ENCODE peak calls at places on chromosomes 1 and 21, in eight cellular contexts. One of them, this sample, is unnamed.

GRCh38 chr1:25577151-25577920 is 33.9 kb downstream of the LDLRAP1 start:
- DNase-seq in brain microvascular endothelial cell: no peak
- DNase-seq in activated gamma-delta T cell: no peak
- DNase-seq in stimulated activated CD4-positive, alpha-beta T cell treated with anti-CD3 and anti-CD28 coated beads, Interleukin-12 subunit alpha, Interleukin-12 subunit beta, amount 100 ng/mL, for 48 hours: no peak
- DNase-seq in CD4-positive, alpha-beta T cell: no peak
- DNase-seq in KG1: no peak
- DNase-seq in HEK293T: no peak
- DNase-seq in progenitor cell of endocrine pancreas: no peak
- DNase-seq in this sample: peak

GRCh38 chr1:175968486-175969182 is 225.2 kb upstream of the TNR start:
- DNase-seq in brain microvascular endothelial cell: no peak
- DNase-seq in activated gamma-delta T cell: no peak
- DNase-seq in stimulated activated CD4-positive, alpha-beta T cell treated with anti-CD3 and anti-CD28 coated beads, Interleukin-12 subunit alpha, Interleukin-12 subunit beta, amount 100 ng/mL, for 48 hours: no peak
- DNase-seq in CD4-positive, alpha-beta T cell: no peak
- DNase-seq in KG1: no peak
- DNase-seq in HEK293T: no peak
- DNase-seq in progenitor cell of endocrine pancreas: no peak
- DNase-seq in this sample: no peak

GRCh38 chr1:959730-960039 is 629 bp upstream of the NOC2L start:
- DNase-seq in brain microvascular endothelial cell: no peak
- DNase-seq in activated gamma-delta T cell: no peak
- DNase-seq in stimulated activated CD4-positive, alpha-beta T cell treated with anti-CD3 and anti-CD28 coated beads, Interleukin-12 subunit alpha, Interleukin-12 subunit beta, amount 100 ng/mL, for 48 hours: no peak
- DNase-seq in CD4-positive, alpha-beta T cell: no peak
- DNase-seq in KG1: no peak
- DNase-seq in HEK293T: no peak
- DNase-seq in progenitor cell of endocrine pancreas: no peak
- DNase-seq in this sample: peak

GRCh38 chr1:207858806-207859205 is 52.1 kb downstream of the CD34 start:
- DNase-seq in brain microvascular endothelial cell: peak
- DNase-seq in activated gamma-delta T cell: no peak
- DNase-seq in stimulated activated CD4-positive, alpha-beta T cell treated with anti-CD3 and anti-CD28 coated beads, Interleukin-12 subunit alpha, Interleukin-12 subunit beta, amount 100 ng/mL, for 48 hours: no peak
- DNase-seq in CD4-positive, alpha-beta T cell: no peak
- DNase-seq in KG1: no peak
- DNase-seq in HEK293T: no peak
- DNase-seq in progenitor cell of endocrine pancreas: no peak
- DNase-seq in this sample: no peak

GRCh38 chr1:152449661-152450060 is 35.6 kb upstream of the CRNN start:
- DNase-seq in brain microvascular endothelial cell: no peak
- DNase-seq in activated gamma-delta T cell: no peak
- DNase-seq in stimulated activated CD4-positive, alpha-beta T cell treated with anti-CD3 and anti-CD28 coated beads, Interleukin-12 subunit alpha, Interleukin-12 subunit beta, amount 100 ng/mL, for 48 hours: no peak
- DNase-seq in CD4-positive, alpha-beta T cell: no peak
- DNase-seq in KG1: no peak
- DNase-seq in HEK293T: no peak
- DNase-seq in progenitor cell of endocrine pancreas: no peak
- DNase-seq in this sample: no peak

GRCh38 chr1:42756956-42757891 is 9.6 kb downstream of the P3H1 start:
- DNase-seq in brain microvascular endothelial cell: peak
- DNase-seq in activated gamma-delta T cell: no peak
- DNase-seq in stimulated activated CD4-positive, alpha-beta T cell treated with anti-CD3 and anti-CD28 coated beads, Interleukin-12 subunit alpha, Interleukin-12 subunit beta, amount 100 ng/mL, for 48 hours: no peak
- DNase-seq in CD4-positive, alpha-beta T cell: no peak
- DNase-seq in KG1: peak
- DNase-seq in HEK293T: peak
- DNase-seq in progenitor cell of endocrine pancreas: no peak
- DNase-seq in this sample: no peak

GRCh38 chr1:4263699-4264098 is 363.6 kb upstream of the C1orf174 start:
- DNase-seq in brain microvascular endothelial cell: no peak
- DNase-seq in activated gamma-delta T cell: no peak
- DNase-seq in stimulated activated CD4-positive, alpha-beta T cell treated with anti-CD3 and anti-CD28 coated beads, Interleukin-12 subunit alpha, Interleukin-12 subunit beta, amount 100 ng/mL, for 48 hours: no peak
- DNase-seq in CD4-positive, alpha-beta T cell: no peak
- DNase-seq in KG1: no peak
- DNase-seq in HEK293T: no peak
- DNase-seq in progenitor cell of endocrine pancreas: no peak
- DNase-seq in this sample: no peak

GRCh38 chr21:34640858-34641257 is 25.9 kb upstream of the RCAN1 start:
- DNase-seq in brain microvascular endothelial cell: peak
- DNase-seq in activated gamma-delta T cell: no peak
- DNase-seq in stimulated activated CD4-positive, alpha-beta T cell treated with anti-CD3 and anti-CD28 coated beads, Interleukin-12 subunit alpha, Interleukin-12 subunit beta, amount 100 ng/mL, for 48 hours: no peak
- DNase-seq in CD4-positive, alpha-beta T cell: no peak
- DNase-seq in KG1: no peak
- DNase-seq in HEK293T: no peak
- DNase-seq in progenitor cell of endocrine pancreas: no peak
- DNase-seq in this sample: no peak

GRCh38 chr1:93566227-93566626 is 115.4 kb downstream of the BCAR3 start:
- DNase-seq in brain microvascular endothelial cell: no peak
- DNase-seq in activated gamma-delta T cell: no peak
- DNase-seq in stimulated activated CD4-positive, alpha-beta T cell treated with anti-CD3 and anti-CD28 coated beads, Interleukin-12 subunit alpha, Interleukin-12 subunit beta, amount 100 ng/mL, for 48 hours: no peak
- DNase-seq in CD4-positive, alpha-beta T cell: no peak
- DNase-seq in KG1: no peak
- DNase-seq in HEK293T: no peak
- DNase-seq in progenitor cell of endocrine pancreas: no peak
- DNase-seq in this sample: no peak

GRCh38 chr1:218591966-218592365 is 246.8 kb downstream of the TGFB2 start:
- DNase-seq in brain microvascular endothelial cell: no peak
- DNase-seq in activated gamma-delta T cell: no peak
- DNase-seq in stimulated activated CD4-positive, alpha-beta T cell treated with anti-CD3 and anti-CD28 coated beads, Interleukin-12 subunit alpha, Interleukin-12 subunit beta, amount 100 ng/mL, for 48 hours: no peak
- DNase-seq in CD4-positive, alpha-beta T cell: no peak
- DNase-seq in KG1: no peak
- DNase-seq in HEK293T: no peak
- DNase-seq in progenitor cell of endocrine pancreas: no peak
- DNase-seq in this sample: no peak

GRCh38 chr1:197182716-197183115 is 36.2 kb upstream of the ASPM start:
- DNase-seq in brain microvascular endothelial cell: no peak
- DNase-seq in activated gamma-delta T cell: no peak
- DNase-seq in stimulated activated CD4-positive, alpha-beta T cell treated with anti-CD3 and anti-CD28 coated beads, Interleukin-12 subunit alpha, Interleukin-12 subunit beta, amount 100 ng/mL, for 48 hours: no peak
- DNase-seq in CD4-positive, alpha-beta T cell: no peak
- DNase-seq in KG1: no peak
- DNase-seq in HEK293T: no peak
- DNase-seq in progenitor cell of endocrine pancreas: no peak
- DNase-seq in this sample: no peak

GRCh38 chr1:206587904-206588303 is 24.4 kb downstream of the EIF2D start:
- DNase-seq in brain microvascular endothelial cell: no peak
- DNase-seq in activated gamma-delta T cell: no peak
- DNase-seq in stimulated activated CD4-positive, alpha-beta T cell treated with anti-CD3 and anti-CD28 coated beads, Interleukin-12 subunit alpha, Interleukin-12 subunit beta, amount 100 ng/mL, for 48 hours: no peak
- DNase-seq in CD4-positive, alpha-beta T cell: no peak
- DNase-seq in KG1: no peak
- DNase-seq in HEK293T: no peak
- DNase-seq in progenitor cell of endocrine pancreas: no peak
- DNase-seq in this sample: peak

GRCh38 chr1:33147997-33148314 is 33.9 kb downstream of the TRIM62 start:
- DNase-seq in brain microvascular endothelial cell: peak
- DNase-seq in activated gamma-delta T cell: no peak
- DNase-seq in stimulated activated CD4-positive, alpha-beta T cell treated with anti-CD3 and anti-CD28 coated beads, Interleukin-12 subunit alpha, Interleukin-12 subunit beta, amount 100 ng/mL, for 48 hours: no peak
- DNase-seq in CD4-positive, alpha-beta T cell: no peak
- DNase-seq in KG1: no peak
- DNase-seq in HEK293T: peak
- DNase-seq in progenitor cell of endocrine pancreas: no peak
- DNase-seq in this sample: no peak

GRCh38 chr1:232598133-232598532 is 31.8 kb downstream of the SIPA1L2 start:
- DNase-seq in brain microvascular endothelial cell: no peak
- DNase-seq in activated gamma-delta T cell: no peak
- DNase-seq in stimulated activated CD4-positive, alpha-beta T cell treated with anti-CD3 and anti-CD28 coated beads, Interleukin-12 subunit alpha, Interleukin-12 subunit beta, amount 100 ng/mL, for 48 hours: no peak
- DNase-seq in CD4-positive, alpha-beta T cell: no peak
- DNase-seq in KG1: no peak
- DNase-seq in HEK293T: no peak
- DNase-seq in progenitor cell of endocrine pancreas: no peak
- DNase-seq in this sample: no peak

GRCh38 chr1:236143104-236143948 is 987 bp downstream of the GPR137B start:
- DNase-seq in brain microvascular endothelial cell: peak
- DNase-seq in activated gamma-delta T cell: no peak
- DNase-seq in stimulated activated CD4-positive, alpha-beta T cell treated with anti-CD3 and anti-CD28 coated beads, Interleukin-12 subunit alpha, Interleukin-12 subunit beta, amount 100 ng/mL, for 48 hours: peak
- DNase-seq in CD4-positive, alpha-beta T cell: no peak
- DNase-seq in KG1: no peak
- DNase-seq in HEK293T: peak
- DNase-seq in progenitor cell of endocrine pancreas: no peak
- DNase-seq in this sample: peak

GRCh38 chr1:173504268-173504667 is 27.1 kb downstream of the PRDX6 start:
- DNase-seq in brain microvascular endothelial cell: no peak
- DNase-seq in activated gamma-delta T cell: no peak
- DNase-seq in stimulated activated CD4-positive, alpha-beta T cell treated with anti-CD3 and anti-CD28 coated beads, Interleukin-12 subunit alpha, Interleukin-12 subunit beta, amount 100 ng/mL, for 48 hours: no peak
- DNase-seq in CD4-positive, alpha-beta T cell: no peak
- DNase-seq in KG1: no peak
- DNase-seq in HEK293T: no peak
- DNase-seq in progenitor cell of endocrine pancreas: no peak
- DNase-seq in this sample: no peak

GRCh38 chr1:206505702-206506375 is 1.5 kb upstream of the RASSF5 start:
- DNase-seq in brain microvascular endothelial cell: no peak
- DNase-seq in activated gamma-delta T cell: no peak
- DNase-seq in stimulated activated CD4-positive, alpha-beta T cell treated with anti-CD3 and anti-CD28 coated beads, Interleukin-12 subunit alpha, Interleukin-12 subunit beta, amount 100 ng/mL, for 48 hours: no peak
- DNase-seq in CD4-positive, alpha-beta T cell: no peak
- DNase-seq in KG1: no peak
- DNase-seq in HEK293T: no peak
- DNase-seq in progenitor cell of endocrine pancreas: no peak
- DNase-seq in this sample: no peak

GRCh38 chr21:25997788-25998611 is 172.6 kb downstream of the APP start:
- DNase-seq in brain microvascular endothelial cell: no peak
- DNase-seq in activated gamma-delta T cell: no peak
- DNase-seq in stimulated activated CD4-positive, alpha-beta T cell treated with anti-CD3 and anti-CD28 coated beads, Interleukin-12 subunit alpha, Interleukin-12 subunit beta, amount 100 ng/mL, for 48 hours: no peak
- DNase-seq in CD4-positive, alpha-beta T cell: no peak
- DNase-seq in KG1: no peak
- DNase-seq in HEK293T: no peak
- DNase-seq in progenitor cell of endocrine pancreas: peak
- DNase-seq in this sample: no peak

GRCh38 chr1:31111290-31111951 is 45.9 kb upstream of the PUM1 start:
- DNase-seq in brain microvascular endothelial cell: no peak
- DNase-seq in activated gamma-delta T cell: no peak
- DNase-seq in stimulated activated CD4-positive, alpha-beta T cell treated with anti-CD3 and anti-CD28 coated beads, Interleukin-12 subunit alpha, Interleukin-12 subunit beta, amount 100 ng/mL, for 48 hours: no peak
- DNase-seq in CD4-positive, alpha-beta T cell: no peak
- DNase-seq in KG1: no peak
- DNase-seq in HEK293T: no peak
- DNase-seq in progenitor cell of endocrine pancreas: no peak
- DNase-seq in this sample: no peak

GRCh38 chr1:204102029-204102611 is 29.2 kb downstream of the SOX13 start:
- DNase-seq in brain microvascular endothelial cell: no peak
- DNase-seq in activated gamma-delta T cell: no peak
- DNase-seq in stimulated activated CD4-positive, alpha-beta T cell treated with anti-CD3 and anti-CD28 coated beads, Interleukin-12 subunit alpha, Interleukin-12 subunit beta, amount 100 ng/mL, for 48 hours: no peak
- DNase-seq in CD4-positive, alpha-beta T cell: no peak
- DNase-seq in KG1: peak
- DNase-seq in HEK293T: no peak
- DNase-seq in progenitor cell of endocrine pancreas: no peak
- DNase-seq in this sample: no peak

GRCh38 chr21:16082038-16082816 is 352.4 kb downstream of the USP25 start:
- DNase-seq in brain microvascular endothelial cell: no peak
- DNase-seq in activated gamma-delta T cell: no peak
- DNase-seq in stimulated activated CD4-positive, alpha-beta T cell treated with anti-CD3 and anti-CD28 coated beads, Interleukin-12 subunit alpha, Interleukin-12 subunit beta, amount 100 ng/mL, for 48 hours: no peak
- DNase-seq in CD4-positive, alpha-beta T cell: no peak
- DNase-seq in KG1: peak
- DNase-seq in HEK293T: no peak
- DNase-seq in progenitor cell of endocrine pancreas: no peak
- DNase-seq in this sample: no peak

GRCh38 chr1:167298328-167298727 is 77.6 kb downstream of the POU2F1 start:
- DNase-seq in brain microvascular endothelial cell: no peak
- DNase-seq in activated gamma-delta T cell: no peak
- DNase-seq in stimulated activated CD4-positive, alpha-beta T cell treated with anti-CD3 and anti-CD28 coated beads, Interleukin-12 subunit alpha, Interleukin-12 subunit beta, amount 100 ng/mL, for 48 hours: no peak
- DNase-seq in CD4-positive, alpha-beta T cell: no peak
- DNase-seq in KG1: no peak
- DNase-seq in HEK293T: no peak
- DNase-seq in progenitor cell of endocrine pancreas: no peak
- DNase-seq in this sample: no peak

GRCh38 chr1:64038965-64039926 is 164.2 kb upstream of the UBE2U start:
- DNase-seq in brain microvascular endothelial cell: peak
- DNase-seq in activated gamma-delta T cell: no peak
- DNase-seq in stimulated activated CD4-positive, alpha-beta T cell treated with anti-CD3 and anti-CD28 coated beads, Interleukin-12 subunit alpha, Interleukin-12 subunit beta, amount 100 ng/mL, for 48 hours: no peak
- DNase-seq in CD4-positive, alpha-beta T cell: no peak
- DNase-seq in KG1: no peak
- DNase-seq in HEK293T: peak
- DNase-seq in progenitor cell of endocrine pancreas: no peak
- DNase-seq in this sample: no peak

GRCh38 chr21:29394051-29394450 is 95.3 kb downstream of the BACH1 start:
- DNase-seq in brain microvascular endothelial cell: no peak
- DNase-seq in activated gamma-delta T cell: no peak
- DNase-seq in stimulated activated CD4-positive, alpha-beta T cell treated with anti-CD3 and anti-CD28 coated beads, Interleukin-12 subunit alpha, Interleukin-12 subunit beta, amount 100 ng/mL, for 48 hours: no peak
- DNase-seq in CD4-positive, alpha-beta T cell: no peak
- DNase-seq in KG1: no peak
- DNase-seq in HEK293T: no peak
- DNase-seq in progenitor cell of endocrine pancreas: no peak
- DNase-seq in this sample: no peak

GRCh38 chr21:29805110-29805509 is 134.7 kb downstream of the GRIK1 start:
- DNase-seq in brain microvascular endothelial cell: peak
- DNase-seq in activated gamma-delta T cell: no peak
- DNase-seq in stimulated activated CD4-positive, alpha-beta T cell treated with anti-CD3 and anti-CD28 coated beads, Interleukin-12 subunit alpha, Interleukin-12 subunit beta, amount 100 ng/mL, for 48 hours: no peak
- DNase-seq in CD4-positive, alpha-beta T cell: no peak
- DNase-seq in KG1: no peak
- DNase-seq in HEK293T: no peak
- DNase-seq in progenitor cell of endocrine pancreas: no peak
- DNase-seq in this sample: no peak

GRCh38 chr21:45392206-45392971 is 12.6 kb upstream of the COL18A1 start:
- DNase-seq in brain microvascular endothelial cell: no peak
- DNase-seq in activated gamma-delta T cell: no peak
- DNase-seq in stimulated activated CD4-positive, alpha-beta T cell treated with anti-CD3 and anti-CD28 coated beads, Interleukin-12 subunit alpha, Interleukin-12 subunit beta, amount 100 ng/mL, for 48 hours: no peak
- DNase-seq in CD4-positive, alpha-beta T cell: no peak
- DNase-seq in KG1: no peak
- DNase-seq in HEK293T: no peak
- DNase-seq in progenitor cell of endocrine pancreas: no peak
- DNase-seq in this sample: no peak

GRCh38 chr1:222620566-222620965 is 2.7 kb downstream of the MIA3 start:
- DNase-seq in brain microvascular endothelial cell: no peak
- DNase-seq in activated gamma-delta T cell: no peak
- DNase-seq in stimulated activated CD4-positive, alpha-beta T cell treated with anti-CD3 and anti-CD28 coated beads, Interleukin-12 subunit alpha, Interleukin-12 subunit beta, amount 100 ng/mL, for 48 hours: no peak
- DNase-seq in CD4-positive, alpha-beta T cell: no peak
- DNase-seq in KG1: no peak
- DNase-seq in HEK293T: no peak
- DNase-seq in progenitor cell of endocrine pancreas: no peak
- DNase-seq in this sample: no peak

GRCh38 chr21:26028183-26028582 is 142.4 kb downstream of the APP start:
- DNase-seq in brain microvascular endothelial cell: no peak
- DNase-seq in activated gamma-delta T cell: no peak
- DNase-seq in stimulated activated CD4-positive, alpha-beta T cell treated with anti-CD3 and anti-CD28 coated beads, Interleukin-12 subunit alpha, Interleukin-12 subunit beta, amount 100 ng/mL, for 48 hours: no peak
- DNase-seq in CD4-positive, alpha-beta T cell: no peak
- DNase-seq in KG1: no peak
- DNase-seq in HEK293T: no peak
- DNase-seq in progenitor cell of endocrine pancreas: no peak
- DNase-seq in this sample: no peak

GRCh38 chr1:13549521-13549920 is 34.1 kb upstream of the PDPN start:
- DNase-seq in brain microvascular endothelial cell: no peak
- DNase-seq in activated gamma-delta T cell: no peak
- DNase-seq in stimulated activated CD4-positive, alpha-beta T cell treated with anti-CD3 and anti-CD28 coated beads, Interleukin-12 subunit alpha, Interleukin-12 subunit beta, amount 100 ng/mL, for 48 hours: no peak
- DNase-seq in CD4-positive, alpha-beta T cell: no peak
- DNase-seq in KG1: no peak
- DNase-seq in HEK293T: no peak
- DNase-seq in progenitor cell of endocrine pancreas: no peak
- DNase-seq in this sample: no peak

This sample was measured in upper lobe of left lung.